ENCODE peak calls at places on chromosomes 4 and X, in five cellular contexts. P is dorsolateral prefrontal cortex, S is RWPE1, Q is SJSA1, R is psoas muscle. T is an unnamed sample.

GRCh38 chr4:1986578-1987210 is 22.1 kb downstream of the NELFA start:
- DNase-seq in P (no peak), S (no peak), Q (no peak), R (no peak), T (no peak)

GRCh38 chrX:15564981-15565579 is 35.7 kb downstream of the ACE2 start:
- DNase-seq in P (peak; percentile 5), S (peak; percentile 34), Q (peak; percentile 3), R (peak; percentile 50), T (peak; percentile 40)

GRCh38 chrX:43655961-43656494 is at the start of gene MAOA:
- DNase-seq in P (peak; percentile 15), S (peak; percentile 38), Q (peak; percentile 15), R (peak; percentile 81), T (peak; percentile 80)

GRCh38 chrX:153688900-153689590 is 1.3 kb downstream of the SLC6A8 start:
- DNase-seq in P (peak; percentile 43), S (no peak), Q (no peak), R (peak; percentile 64), T (peak; percentile 50)

GRCh38 chr4:78799551-78800495 is 23.7 kb downstream of the BMP2K start:
- DNase-seq in P (no peak), S (peak; percentile 14), Q (no peak), R (no peak), T (no peak)

GRCh38 chrX:28586291-28586690 is 955 bp upstream of the IL1RAPL1 start:
- DNase-seq in P (peak; percentile 19), S (no peak), Q (no peak), R (no peak), T (peak; percentile 19)

GRCh38 chr4:159248383-159249178 is 145.7 kb downstream of the RAPGEF2 start:
- DNase-seq in P (no peak), S (no peak), Q (peak; percentile 70), R (no peak), T (no peak)

GRCh38 chrX:136865270-136866168 is 15.0 kb downstream of the RBMX start:
- DNase-seq in P (no peak), S (no peak), Q (no peak), R (no peak), T (no peak)

GRCh38 chr4:17688011-17688441 is 73.6 kb downstream of the MED28 start:
- DNase-seq in P (no peak), S (no peak), Q (no peak), R (no peak), T (no peak)

GRCh38 chr4:118783887-118784286 is 52.0 kb downstream of the SEC24D start:
- DNase-seq in P (no peak), S (no peak), Q (no peak), R (peak; percentile 33), T (no peak)

GRCh38 chr4:119231517-119231916 is 19.0 kb downstream of the USP53 start:
- DNase-seq in P (no peak), S (no peak), Q (no peak), R (no peak), T (no peak)

GRCh38 chr4:87853108-87853507 is 20.3 kb downstream of the MEPE start:
- DNase-seq in P (no peak), S (peak; percentile 36), Q (peak; percentile 39), R (no peak), T (no peak)

GRCh38 chr4:132540797-132541196 is 608.3 kb upstream of the PCDH10 start:
- DNase-seq in P (no peak), S (no peak), Q (no peak), R (no peak), T (no peak)

GRCh38 chr4:8829584-8829983 is 42.1 kb downstream of the HMX1 start:
- DNase-seq in P (no peak), S (no peak), Q (no peak), R (no peak), T (no peak)

GRCh38 chr4:7105261-7105660 is 37.4 kb upstream of the GRPEL1 start:
- DNase-seq in P (no peak), S (no peak), Q (no peak), R (no peak), T (no peak)

GRCh38 chr4:13980317-13980716 is 352.8 kb upstream of the BOD1L1 start:
- DNase-seq in P (no peak), S (peak; percentile 5), Q (peak; percentile 31), R (no peak), T (no peak)

GRCh38 chr4:140720387-140721087 is 35.6 kb downstream of the TBC1D9 start:
- DNase-seq in P (no peak), S (no peak), Q (no peak), R (no peak), T (no peak)

GRCh38 chr4:42172921-42173320 is 20.5 kb upstream of the BEND4 start:
- DNase-seq in P (no peak), S (no peak), Q (no peak), R (no peak), T (no peak)
- H3K27ac ChIP-seq in P (no peak overlapping the region), S (no peak overlapping the region), Q (no peak overlapping the region), R (no peak overlapping the region), T (no peak overlapping the region)

GRCh38 chr4:158179465-158179864 is 6.6 kb upstream of the GASK1B start:
- DNase-seq in P (no peak), S (no peak), Q (no peak), R (no peak), T (no peak)

GRCh38 chr4:158172558-158173258 is at the start of gene GASK1B:
- DNase-seq in P (no peak), S (peak; percentile 50), Q (peak; percentile 56), R (no peak), T (no peak)

GRCh38 chr4:158176108-158176507 is 3.3 kb upstream of the GASK1B start:
- DNase-seq in P (no peak), S (peak; percentile 38), Q (no peak), R (no peak), T (no peak)

GRCh38 chr4:158172196-158172557 is 648 bp downstream of the GASK1B start:
- DNase-seq in P (no peak), S (no peak), Q (peak; percentile 46), R (no peak), T (no peak)

GRCh38 chr4:158176776-158177175 is 4.0 kb upstream of the GASK1B start:
- DNase-seq in P (no peak), S (no peak), Q (no peak), R (no peak), T (no peak)
- H3K27ac ChIP-seq in P (no peak overlapping the region), S (no peak overlapping the region), Q (no peak overlapping the region), R (no peak overlapping the region), T (peak overlapping the region; percentile 27)

GRCh38 chr4:36316544-36317082 is 35.2 kb downstream of the DTHD1 start:
- DNase-seq in P (no peak), S (no peak), Q (no peak), R (no peak), T (no peak)
- H3K27ac ChIP-seq in P (no peak overlapping the region), S (no peak overlapping the region), Q (no peak overlapping the region), R (no peak overlapping the region), T (no peak overlapping the region)

GRCh38 chrX:103311401-103311785 is 603 bp upstream of the BEX2 start:
- DNase-seq in P (no peak), S (no peak), Q (no peak), R (no peak), T (no peak)

GRCh38 chrX:103309860-103310591 is 764 bp downstream of the BEX2 start:
- DNase-seq in P (peak; percentile 6), S (no peak), Q (no peak), R (no peak), T (no peak)

DNA sequence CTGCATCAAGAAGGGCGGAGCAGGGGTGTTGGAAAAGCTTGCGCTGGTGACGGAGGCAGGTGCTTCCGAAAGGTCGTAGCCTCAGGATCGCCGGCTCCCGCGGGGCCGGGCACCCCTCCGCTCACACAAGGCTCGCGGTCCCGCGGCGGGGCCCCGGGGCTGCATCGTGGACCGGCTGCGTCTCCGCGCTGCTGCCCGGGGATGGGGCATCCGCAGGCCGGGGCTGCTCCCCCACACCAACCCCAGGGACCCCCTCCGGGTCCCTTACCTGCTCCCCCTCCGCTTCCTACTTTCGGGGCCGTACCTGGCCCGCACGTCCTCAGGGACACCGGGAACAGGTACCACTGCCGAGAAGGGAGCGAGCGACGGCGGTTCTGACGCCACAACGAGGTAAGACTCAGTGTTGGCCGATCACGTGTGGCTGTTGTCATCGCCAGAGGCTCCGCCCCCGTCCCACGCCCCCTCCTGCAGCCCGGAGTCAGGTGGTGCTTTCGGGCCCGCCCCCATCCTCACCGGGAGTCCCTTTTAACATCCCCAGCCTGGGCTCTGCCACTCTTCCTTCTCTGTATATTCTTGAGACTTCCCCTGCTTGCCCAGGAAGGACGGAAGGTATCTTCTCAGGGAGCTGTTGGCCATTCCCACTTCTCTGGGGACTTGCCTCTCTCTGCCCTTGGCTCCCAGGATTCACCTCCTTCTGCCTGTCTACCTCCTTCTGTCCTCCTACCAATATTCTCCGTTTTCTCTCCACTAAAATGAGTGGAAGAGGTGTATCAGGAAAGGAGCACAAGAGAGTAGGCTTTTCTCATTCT is at the start of gene BEX2:
- DNase-seq in P (peak; percentile 86), S (peak; percentile 67), Q (no peak), R (peak; percentile 42), T (peak; percentile 16)
- H3K27ac ChIP-seq in P (peak within 1 kb of the TSS; percentile 53), S (no peak within 1 kb of the TSS), Q (no peak within 1 kb of the TSS), R (no peak within 1 kb of the TSS), T (no peak within 1 kb of the TSS)

DNA sequence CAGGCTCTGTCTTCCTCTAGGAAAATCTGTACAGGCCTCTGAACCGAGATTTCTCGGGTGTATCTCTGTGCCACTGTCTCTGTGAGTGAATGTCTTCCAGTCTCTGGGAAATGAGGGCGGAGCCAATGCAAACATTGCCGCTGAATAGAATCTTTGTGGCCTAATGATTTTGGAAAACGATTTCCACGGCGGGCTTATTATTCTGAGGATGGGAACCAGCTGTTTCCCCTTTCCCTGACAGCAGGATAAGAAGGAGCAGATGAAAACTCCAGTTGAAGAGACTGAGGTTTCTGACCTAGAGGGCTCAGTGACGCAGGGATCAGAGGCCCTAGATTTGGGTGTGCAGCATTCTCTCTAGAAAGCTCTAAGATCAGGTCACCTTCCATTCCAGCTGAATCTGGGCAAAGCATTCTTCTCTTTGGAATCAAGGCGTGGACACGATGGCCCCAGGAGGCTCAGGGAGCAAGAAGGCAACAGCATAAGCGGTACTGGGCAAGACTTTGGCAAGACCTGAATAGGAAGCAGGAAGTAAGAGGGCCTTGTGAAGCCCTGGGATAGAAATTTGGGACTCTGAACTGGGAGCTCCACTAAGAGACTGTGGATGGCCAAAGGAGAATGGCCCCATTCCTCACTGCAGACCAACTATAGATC is 47.3 kb downstream of the PJA1 start:
- DNase-seq in P (no peak), S (no peak), Q (no peak), R (no peak), T (no peak)
- H3K27ac ChIP-seq in P (no peak overlapping the region), S (no peak overlapping the region), Q (no peak overlapping the region), R (no peak overlapping the region), T (no peak overlapping the region)

DNA sequence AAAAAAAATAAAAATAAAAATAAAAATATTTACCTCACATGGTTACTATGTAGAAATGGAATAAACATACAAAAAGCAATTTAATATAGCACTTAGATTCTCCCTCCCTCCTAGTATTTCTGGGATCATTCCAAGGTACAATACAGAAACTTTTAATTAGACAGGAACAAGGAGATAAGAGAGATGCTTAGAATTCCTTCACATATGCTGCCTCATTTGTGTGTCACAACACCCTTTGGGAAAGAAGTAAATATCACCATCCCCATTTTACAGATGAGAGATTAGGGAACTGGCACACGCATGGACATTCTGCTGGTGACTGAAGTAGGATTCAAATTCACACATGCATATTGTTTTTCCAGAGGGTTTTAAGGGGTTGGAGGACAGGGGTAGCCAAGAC is 164.2 kb downstream of the APBB2 start:
- DNase-seq in P (no peak), S (no peak), Q (no peak), R (no peak), T (no peak)
- H3K27ac ChIP-seq in P (no peak overlapping the region), S (no peak overlapping the region), Q (no peak overlapping the region), R (no peak overlapping the region), T (peak overlapping the region; percentile 89)

GRCh38 chr4:187617117-187617516 is 378.5 kb upstream of the ZFP42 start:
- DNase-seq in P (no peak), S (no peak), Q (no peak), R (no peak), T (no peak)
- H3K27ac ChIP-seq in P (no peak overlapping the region), S (no peak overlapping the region), Q (no peak overlapping the region), R (no peak overlapping the region), T (no peak overlapping the region)

T was measured in left ventricle myocardium inferior.